ENCODE peak calls at places on chromosomes 1 and 21, in four cellular contexts. One of them, this sample, is unnamed.

GRCh38 chr1:165712764-165713163 is 14.4 kb upstream of the ALDH9A1 start:
- DNase-seq in amniotic stem cell: no peak
- DNase-seq in pancreas: no peak
- DNase-seq in IMR-90: no peak
- DNase-seq in this sample: no peak

GRCh38 chr21:33259995-33260394 is 6.2 kb upstream of the IL10RB start:
- DNase-seq in amniotic stem cell: no peak
- DNase-seq in pancreas: no peak
- DNase-seq in IMR-90: no peak
- DNase-seq in this sample: no peak

GRCh38 chr1:3337798-3338724 is 116.4 kb upstream of the ARHGEF16 start:
- DNase-seq in amniotic stem cell: no peak
- DNase-seq in pancreas: no peak
- DNase-seq in IMR-90: no peak
- DNase-seq in this sample: no peak

GRCh38 chr1:234600418-234601216 is 9.4 kb downstream of the IRF2BP2 start:
- DNase-seq in amniotic stem cell: no peak
- DNase-seq in pancreas: no peak
- DNase-seq in IMR-90: no peak
- DNase-seq in this sample: no peak

GRCh38 chr1:12063141-12064072 is at the start of gene TNFRSF8:
- DNase-seq in amniotic stem cell: no peak
- DNase-seq in pancreas: no peak
- DNase-seq in IMR-90: peak; percentile 35
- DNase-seq in this sample: no peak

GRCh38 chr21:35426484-35426883 is 377.4 kb upstream of the RUNX1 start:
- DNase-seq in amniotic stem cell: no peak
- DNase-seq in pancreas: no peak
- DNase-seq in IMR-90: no peak
- DNase-seq in this sample: no peak

GRCh38 chr21:41956926-41957729 is 3.3 kb upstream of the C2CD2 start:
- DNase-seq in amniotic stem cell: peak; percentile 17
- DNase-seq in pancreas: no peak
- DNase-seq in IMR-90: peak; percentile 93
- DNase-seq in this sample: peak; percentile 59

GRCh38 chr1:246624091-246624490 is 57.8 kb downstream of the CNST start:
- DNase-seq in amniotic stem cell: no peak
- DNase-seq in pancreas: no peak
- DNase-seq in IMR-90: no peak
- DNase-seq in this sample: no peak

GRCh38 chr1:209048961-209049669 is 534.4 kb upstream of the CAMK1G start:
- DNase-seq in amniotic stem cell: no peak
- DNase-seq in pancreas: no peak
- DNase-seq in IMR-90: no peak
- DNase-seq in this sample: no peak

GRCh38 chr1:48767957-48768510 is 8.7 kb downstream of the BEND5 start:
- DNase-seq in amniotic stem cell: no peak
- DNase-seq in pancreas: no peak
- DNase-seq in IMR-90: peak; percentile 15
- DNase-seq in this sample: no peak